ENCODE peak calls at places on chromosome 3, in five cellular contexts. T is HepG2, Z is upper lobe of left lung, B is A549, C is K562. W is an unnamed sample.

GRCh38 chr3:187210555-187211327 is 13.5 kb downstream of the RTP1 start:
- ATAC-seq in T (peak; percentile 83), B (no peak), C (no peak), Z (peak; percentile 28), W (peak; percentile 75)

GRCh38 chr3:157368171-157368570 is 68.5 kb upstream of the PTX3 start:
- ATAC-seq in Z (no peak), T (no peak), C (no peak), B (peak; percentile 56), W (no peak)

GRCh38 chr3:170585937-170586310 is at the start of gene SLC7A14:
- ATAC-seq in B (no peak), C (no peak), T (no peak), Z (no peak), W (no peak)

GRCh38 chr3:48655586-48655985 is 7.1 kb downstream of the CELSR3 start:
- ATAC-seq in T (no peak), Z (peak; percentile 0), B (no peak), C (no peak), W (no peak)

GRCh38 chr3:30668051-30668609 is 61.7 kb downstream of the TGFBR2 start:
- ATAC-seq in T (no peak), C (no peak), B (no peak), Z (no peak), W (no peak)

GRCh38 chr3:153355559-153355958 is 193.5 kb downstream of the RAP2B start:
- ATAC-seq in T (no peak), C (no peak), B (peak; percentile 47), Z (no peak), W (no peak)

GRCh38 chr3:190988102-190988501 is 125.6 kb upstream of the GMNC start:
- ATAC-seq in T (no peak), Z (no peak), C (no peak), B (no peak), W (no peak)

GRCh38 chr3:168269019-168269418 is 173.3 kb upstream of the GOLIM4 start:
- ATAC-seq in T (no peak), Z (no peak), B (no peak), C (no peak), W (no peak)

GRCh38 chr3:48798998-48799397 is 48.7 kb downstream of the PRKAR2A start:
- ATAC-seq in C (no peak), B (no peak), Z (no peak), T (no peak), W (no peak)

GRCh38 chr3:37704129-37704528 is 157.6 kb upstream of the CTDSPL start:
- ATAC-seq in Z (no peak), T (no peak), C (no peak), B (no peak), W (no peak)

GRCh38 chr3:37701729-37702128 is 160.0 kb upstream of the CTDSPL start:
- ATAC-seq in B (no peak), C (no peak), Z (no peak), T (no peak), W (no peak)

GRCh38 chr3:37703633-37704032 is 158.0 kb upstream of the CTDSPL start:
- ATAC-seq in B (no peak), Z (peak; percentile 9), T (no peak), C (no peak), W (no peak)

GRCh38 chr3:37702478-37703154 is 159.1 kb upstream of the CTDSPL start:
- ATAC-seq in C (no peak), T (no peak), B (no peak), Z (no peak), W (no peak)

DNA sequence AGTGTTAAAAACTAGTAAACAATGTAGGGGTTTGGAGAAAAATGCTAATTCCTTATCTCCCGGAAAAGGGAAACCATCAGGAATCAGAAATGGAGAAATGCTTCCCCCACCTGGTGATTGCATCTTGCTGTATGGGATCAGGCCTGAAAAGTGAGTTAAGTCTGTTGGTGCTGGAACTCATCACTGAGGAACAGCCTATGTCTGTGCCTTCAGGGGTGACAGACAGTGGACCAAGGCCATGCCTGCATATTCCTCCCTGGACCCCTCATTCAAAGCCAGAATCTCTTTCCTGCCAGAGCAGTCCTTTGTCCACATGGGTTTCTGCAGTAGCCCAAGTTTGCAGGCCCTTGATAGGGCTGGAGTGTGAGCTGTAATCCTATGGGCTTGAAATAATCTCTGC is 160.8 kb upstream of the CTDSPL start:
- ATAC-seq in B (peak; percentile 37), C (no peak), Z (peak; percentile 52), T (no peak), W (no peak)
- TF ChIP-seq CTCF in B (peak; percentile 23), C (no peak), Z (no peak), T (peak; percentile 40), W (peak; percentile 42)

GRCh38 chr3:176905331-176905730 is 292.0 kb downstream of the TBL1XR1 start:
- ATAC-seq in T (no peak), Z (no peak), C (no peak), B (no peak), W (no peak)
- TF ChIP-seq EP300 in T (no peak), Z (no peak), C (no peak), B (no peak), W (no peak)

GRCh38 chr3:189389346-189389745 is 217.6 kb downstream of the TPRG1 start:
- ATAC-seq in B (no peak), Z (no peak), T (no peak), C (no peak), W (no peak)
- H3K27ac ChIP-seq in B (no peak overlapping the region), Z (no peak overlapping the region), T (no peak overlapping the region), C (no peak overlapping the region), W (no peak overlapping the region)

GRCh38 chr3:174862101-174862500 is 3.0 kb downstream of the NAALADL2 start:
- ATAC-seq in C (no peak), Z (peak; percentile 51), T (peak; percentile 60), B (no peak), W (no peak)

GRCh38 chr3:174857301-174857700 is 1.8 kb upstream of the NAALADL2 start:
- ATAC-seq in C (no peak), T (no peak), Z (no peak), B (no peak), W (no peak)

GRCh38 chr3:174859109-174859735 is at the start of gene NAALADL2:
- ATAC-seq in B (no peak), Z (peak; percentile 45), T (no peak), C (no peak), W (no peak)

GRCh38 chr3:174858353-174858752 is 781 bp upstream of the NAALADL2 start:
- ATAC-seq in Z (no peak), B (no peak), T (no peak), C (no peak), W (no peak)

GRCh38 chr3:174859756-174860155 is 622 bp downstream of the NAALADL2 start:
- ATAC-seq in C (no peak), B (no peak), T (no peak), Z (no peak), W (no peak)
- TF ChIP-seq CTCF in C (no peak), B (no peak), T (no peak), Z (no peak), W (no peak)

GRCh38 chr3:156311930-156312329 is 191.6 kb downstream of the KCNAB1 start:
- ATAC-seq in T (no peak), B (no peak), Z (no peak), C (no peak), W (no peak)
- TF ChIP-seq EP300 in T (no peak), B (no peak), Z (no peak), C (no peak), W (no peak)

GRCh38 chr3:4507010-4507596 is 14.0 kb downstream of the ITPR1 start:
- ATAC-seq in T (peak; percentile 33), B (no peak), Z (no peak), C (peak; percentile 79), W (no peak)
- H3K27ac ChIP-seq in T (peak overlapping the region; percentile 28), B (no peak overlapping the region), Z (no peak overlapping the region), C (peak overlapping the region; percentile 28), W (peak overlapping the region; percentile 83)

GRCh38 chr3:155492841-155493240 is 199.4 kb upstream of the STRIT1 start:
- ATAC-seq in Z (no peak), B (no peak), C (no peak), T (no peak), W (no peak)

GRCh38 chr3:155494332-155494731 is 200.8 kb upstream of the STRIT1 start:
- ATAC-seq in Z (no peak), B (no peak), T (no peak), C (no peak), W (no peak)

GRCh38 chr3:155496206-155496605 is 202.7 kb upstream of the STRIT1 start:
- ATAC-seq in T (no peak), B (no peak), C (no peak), Z (no peak), W (no peak)

GRCh38 chr3:155495387-155495786 is 201.9 kb upstream of the STRIT1 start:
- ATAC-seq in Z (no peak), C (no peak), T (no peak), B (no peak), W (no peak)

GRCh38 chr3:155491696-155492095 is 198.2 kb upstream of the STRIT1 start:
- ATAC-seq in Z (no peak), T (no peak), B (no peak), C (no peak), W (no peak)
- TF ChIP-seq CTCF in Z (no peak), T (no peak), B (no peak), C (no peak), W (no peak)